ENCODE peak calls at places on chromosomes 4 and X, in nine cellular contexts. U is neural progenitor cell, N is GM23338, Q is fibroblast of lung, P is PC-3, C is PC-9, O is OCI-LY7, I is GM12878, A is keratinocyte. M is an unnamed sample. For H4K20me1, the result is how much of the 10 kb centered on the place peaks cover.

GRCh38 chr4:54959656-54960055 is 165.7 kb downstream of the KDR start:
- DNase-seq in O (no peak), N (no peak), C (no peak), A (no peak), Q (peak), I (no peak), U (no peak), P (no peak), M (no peak)

GRCh38 chr4:122652379-122652778 is 31.5 kb upstream of the IL21 start:
- DNase-seq in Q (peak), C (peak), U (peak), A (peak), N (peak), I (no peak), O (peak), P (peak), M (peak)

GRCh38 chrX:66677430-66677829 is 38.6 kb upstream of the EDA2R start:
- DNase-seq in U (no peak), Q (peak), P (no peak), I (no peak), N (no peak), A (no peak), O (no peak), C (no peak), M (no peak)

GRCh38 chr4:151147000-151147399 is 47.6 kb downstream of the RPS3A start:
- DNase-seq in U (no peak), A (no peak), O (no peak), N (no peak), Q (no peak), P (no peak), C (no peak), I (no peak), M (no peak)

GRCh38 chr4:154044118-154044517 is 255.2 kb upstream of the SFRP2 start:
- DNase-seq in U (no peak), N (no peak), Q (no peak), I (no peak), A (no peak), C (peak), P (peak), O (no peak), M (no peak)

GRCh38 chr4:31575504-31575903 is 855.3 kb downstream of the PCDH7 start:
- DNase-seq in P (no peak), U (no peak), I (no peak), C (no peak), Q (no peak), N (peak), O (no peak), A (no peak), M (no peak)

GRCh38 chrX:123215397-123216089 is 31.5 kb downstream of the GRIA3 start:
- DNase-seq in C (no peak), I (no peak), Q (no peak), P (no peak), U (no peak), N (no peak), O (no peak), A (no peak), M (no peak)

GRCh38 chr4:82954212-82954611 is 53.7 kb downstream of the THAP9 start:
- DNase-seq in U (no peak), O (no peak), C (no peak), N (no peak), A (no peak), P (no peak), I (no peak), Q (no peak), M (no peak)

GRCh38 chr4:48343531-48343930 is 2.2 kb downstream of the SLAIN2 start:
- DNase-seq in O (no peak), I (no peak), C (no peak), A (no peak), P (peak), U (no peak), N (no peak), Q (peak), M (no peak)

GRCh38 chrX:13697440-13697839 is 8.5 kb downstream of the RAB9A start:
- DNase-seq in C (no peak), U (no peak), I (peak), Q (no peak), P (no peak), N (no peak), O (peak), A (no peak), M (no peak)

GRCh38 chr4:128698386-128698785 is 111.1 kb upstream of the JADE1 start:
- DNase-seq in N (no peak), Q (no peak), O (no peak), I (no peak), U (no peak), P (no peak), C (no peak), A (no peak), M (no peak)

GRCh38 chr4:134027931-134028330 is 173.7 kb downstream of the PABPC4L start:
- DNase-seq in N (no peak), O (no peak), P (peak), C (no peak), A (no peak), U (no peak), I (no peak), Q (peak), M (peak)

GRCh38 chr4:156968479-156968984 is 3.1 kb downstream of the PDGFC start:
- DNase-seq in I (no peak), Q (peak), U (peak), A (peak), N (peak), P (peak), C (peak), O (peak), M (peak)

GRCh38 chr4:122643257-122643656 is 22.4 kb upstream of the IL21 start:
- DNase-seq in N (no peak), P (no peak), U (no peak), Q (no peak), I (no peak), C (no peak), A (no peak), O (no peak), M (no peak)

GRCh38 chr4:165208741-165209388 is 1.5 kb downstream of the KLHL2 start:
- DNase-seq in N (no peak), C (no peak), U (no peak), O (peak), A (no peak), Q (peak), I (no peak), P (peak), M (no peak)

GRCh38 chrX:2262679-2263055 is 238.1 kb downstream of the DHRSX start:
- DNase-seq in I (no peak), C (no peak), N (peak), A (no peak), O (no peak), U (no peak), Q (no peak), P (no peak), M (no peak)

GRCh38 chrX:115030635-115031034 is 13.2 kb upstream of the IL13RA2 start:
- DNase-seq in P (peak), O (no peak), Q (no peak), U (no peak), C (peak), N (no peak), A (peak), I (no peak), M (no peak)

GRCh38 chr4:15891312-15891711 is 47.2 kb downstream of the FGFBP1 start:
- DNase-seq in U (no peak), O (peak), N (no peak), P (no peak), C (no peak), Q (no peak), A (no peak), I (peak), M (no peak)

GRCh38 chr4:4860803-4861591 is 1.5 kb downstream of the MSX1 start:
- DNase-seq in C (no peak), A (no peak), U (peak), I (no peak), O (no peak), N (peak), P (no peak), Q (no peak), M (no peak)

GRCh38 chr4:4858527-4858926 is 938 bp upstream of the MSX1 start:
- DNase-seq in U (peak), A (no peak), I (no peak), O (no peak), C (no peak), Q (no peak), N (no peak), P (no peak), M (no peak)

GRCh38 chr4:4860381-4860802 is 927 bp downstream of the MSX1 start:
- DNase-seq in C (no peak), O (no peak), U (no peak), P (no peak), I (no peak), Q (no peak), A (no peak), N (no peak), M (no peak)

GRCh38 chr4:4859010-4859798 is at the start of gene MSX1:
- DNase-seq in N (peak), P (peak), A (no peak), Q (peak), U (peak), O (peak), C (peak), I (no peak), M (peak)

GRCh38 chr4:4859799-4860380 is 425 bp downstream of the MSX1 start:
- DNase-seq in A (no peak), N (peak), U (peak), C (no peak), P (no peak), Q (no peak), O (no peak), I (no peak), M (no peak)
- H3K27ac ChIP-seq in A (no peak), N (no peak), U (no peak), C (no peak), P (no peak), Q (peak), O (no peak), I (no peak), M (peak)

GRCh38 chr4:163196904-163197505 is 30.3 kb upstream of the NAF1 start:
- DNase-seq in A (no peak), Q (no peak), I (no peak), P (no peak), U (no peak), O (no peak), C (no peak), N (no peak), M (no peak)

GRCh38 chr4:163195247-163195765 is 28.6 kb upstream of the NAF1 start:
- DNase-seq in P (no peak), A (no peak), U (no peak), Q (no peak), N (no peak), I (no peak), C (no peak), O (no peak), M (no peak)

GRCh38 chr4:163201358-163201757 is 34.7 kb upstream of the NAF1 start:
- DNase-seq in Q (no peak), C (no peak), P (no peak), A (no peak), O (no peak), U (no peak), I (no peak), N (no peak), M (no peak)

DNA sequence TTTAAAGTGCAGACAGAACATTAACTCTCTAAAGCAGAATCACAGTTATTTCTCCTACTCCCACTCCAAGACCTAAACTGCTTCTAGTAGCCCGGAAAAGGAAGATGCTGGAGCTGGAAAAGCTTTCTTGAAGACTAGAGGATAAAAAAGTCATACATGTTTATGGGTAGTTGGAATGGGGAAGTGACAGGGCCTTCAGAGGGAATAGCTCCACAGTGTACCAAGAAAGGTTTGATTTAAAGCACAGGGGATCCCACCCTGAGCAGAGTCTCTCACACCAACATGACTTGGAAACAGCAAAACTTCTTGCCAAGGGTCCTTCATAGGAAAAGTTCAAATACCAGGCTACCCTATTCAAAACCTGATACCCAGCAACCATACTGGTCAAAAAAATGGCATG is 34.3 kb upstream of the NAF1 start:
- DNase-seq in Q (no peak), P (no peak), A (no peak), I (no peak), N (no peak), U (no peak), C (no peak), O (no peak), M (no peak)
- H4K20me1 ChIP-seq in Q (under half), P (under half), A (under half), I (under half), N (under half), U (under half), C (under half), O (under half), M (under half)

DNA sequence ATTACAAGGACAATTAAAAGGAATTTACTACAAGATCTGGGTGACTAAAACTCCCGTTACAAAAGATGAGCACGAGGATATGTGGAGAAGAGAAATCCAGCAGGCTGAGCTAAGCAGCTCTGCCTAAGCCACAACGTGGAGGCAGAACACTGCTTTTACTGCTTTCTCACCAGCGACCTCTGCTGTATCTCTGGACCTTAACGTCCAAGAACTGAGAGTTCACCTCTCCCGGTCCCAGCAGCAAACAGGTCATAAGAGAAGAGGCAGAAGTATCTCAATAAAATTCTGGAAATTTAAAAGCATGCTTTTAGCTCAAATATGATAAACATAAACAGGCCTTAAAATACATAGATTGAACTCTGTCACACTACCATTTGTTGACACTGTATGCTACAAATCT is 81.0 kb downstream of the ADGRA3 start:
- DNase-seq in U (peak), C (no peak), N (peak), Q (peak), A (peak), P (peak), I (no peak), O (peak), M (peak)
- TF ChIP-seq CTCF in U (peak), C (no peak), N (peak), Q (peak), A (peak), P (peak), I (peak), O (peak), M (peak)

GRCh38 chr4:95516528-95517011 is 32.2 kb downstream of the UNC5C start:
- DNase-seq in U (no peak), O (no peak), A (no peak), N (no peak), C (no peak), P (no peak), I (no peak), Q (no peak), M (no peak)
- H3K27ac ChIP-seq in U (no peak), O (no peak), A (no peak), N (no peak), C (no peak), P (no peak), I (no peak), Q (no peak), M (no peak)

GRCh38 chr4:7759635-7760034 is 180.0 kb downstream of the AFAP1 start:
- DNase-seq in N (no peak), O (no peak), A (no peak), U (no peak), Q (no peak), I (no peak), P (no peak), C (no peak), M (no peak)

GRCh38 chr4:7759221-7759620 is 180.4 kb downstream of the AFAP1 start:
- DNase-seq in A (no peak), Q (no peak), P (no peak), C (no peak), O (peak), N (no peak), U (no peak), I (no peak), M (no peak)

GRCh38 chr4:7760706-7761105 is 179.0 kb downstream of the AFAP1 start:
- DNase-seq in N (no peak), I (no peak), O (no peak), P (no peak), Q (no peak), U (no peak), A (no peak), C (no peak), M (no peak)

GRCh38 chr4:7761312-7761711 is 178.3 kb downstream of the AFAP1 start:
- DNase-seq in I (no peak), Q (no peak), A (no peak), O (no peak), P (no peak), N (no peak), U (no peak), C (no peak), M (no peak)

DNA sequence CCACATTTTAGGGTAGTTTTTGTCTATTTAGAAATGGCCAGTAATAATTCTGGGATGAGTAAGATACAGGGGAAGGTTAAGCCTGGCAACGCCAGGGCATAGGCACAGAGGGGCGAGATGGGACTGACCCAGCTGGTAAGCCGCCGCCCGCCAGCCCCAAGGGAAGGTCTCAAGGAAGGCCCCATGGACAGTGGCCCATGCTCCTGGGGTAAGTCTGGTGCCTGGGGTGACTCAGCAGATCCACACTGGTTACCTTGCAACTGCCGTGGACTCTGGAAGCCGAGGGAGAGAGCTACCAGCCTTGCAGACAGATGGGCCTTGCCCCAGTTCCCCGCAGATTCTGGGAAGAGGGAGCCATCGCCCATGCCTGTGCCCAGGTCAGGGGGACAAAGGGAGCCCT is 179.4 kb downstream of the AFAP1 start:
- DNase-seq in C (no peak), U (no peak), P (no peak), Q (no peak), A (no peak), N (no peak), I (no peak), O (no peak), M (no peak)
- H4K20me1 ChIP-seq in C (half or more), U (under half), P (under half), Q (under half), A (under half), N (under half), I (under half), O (under half), M (under half)

GRCh38 chrX:30212172-30212571 is 3.2 kb upstream of the MAGEB2 start:
- DNase-seq in N (no peak), I (no peak), O (no peak), U (no peak), P (peak), C (no peak), A (no peak), Q (no peak), M (no peak)
- TF ChIP-seq CTCF in N (no peak), I (no peak), O (no peak), U (no peak), P (no peak), C (no peak), A (no peak), Q (no peak), M (no peak)